ENCODE peak calls at places on chromosomes 2 and 18, in four cellular contexts. S is kidney epithelial cell, V is right lobe of liver, I is IMR-90. O is an unnamed sample.

GRCh38 chr2:9830685-9831410 is 12.4 kb upstream of the TAF1B start:
- DNase-seq in S (no peak), V (no peak), I (no peak), O (no peak)

GRCh38 chr18:34023471-34023870 is 201.2 kb downstream of the NOL4 start:
- DNase-seq in S (peak; percentile 42), V (no peak), I (peak; percentile 4), O (no peak)

GRCh38 chr2:31235504-31235902 is 1.6 kb downstream of the EHD3 start:
- DNase-seq in S (peak; percentile 70), V (peak; percentile 7), I (peak; percentile 92), O (peak; percentile 90)

GRCh38 chr2:18626256-18626668 is 36.9 kb upstream of the NT5C1B start:
- DNase-seq in S (no peak), V (no peak), I (peak; percentile 43), O (peak; percentile 70)

GRCh38 chr2:113126845-113127645 is at the start of gene IL1RN:
- DNase-seq in S (no peak), V (peak; percentile 74), I (no peak), O (no peak)

GRCh38 chr18:57434536-57435494 is at the start of gene ONECUT2:
- DNase-seq in S (peak; percentile 65), V (peak; percentile 99), I (peak; percentile 85), O (peak; percentile 88)

GRCh38 chr2:46334389-46335345 is 37.5 kb downstream of the EPAS1 start:
- DNase-seq in S (peak; percentile 67), V (no peak), I (peak; percentile 98), O (peak; percentile 98)

GRCh38 chr2:231306791-231307440 is 88.6 kb upstream of the B3GNT7 start:
- DNase-seq in S (no peak), V (no peak), I (no peak), O (no peak)

GRCh38 chr2:100327742-100328141 is 5.4 kb upstream of the LONRF2 start:
- DNase-seq in S (no peak), V (no peak), I (no peak), O (no peak)

GRCh38 chr2:20929721-20930120 is 106.8 kb upstream of the LDAH start:
- DNase-seq in S (no peak), V (no peak), I (no peak), O (no peak)

GRCh38 chr2:105405291-105405690 is 6.4 kb upstream of the FHL2 start:
- DNase-seq in S (no peak), V (no peak), I (peak; percentile 77), O (peak; percentile 55)

GRCh38 chr2:210561482-210561881 is 5.1 kb downstream of the CPS1 start:
- DNase-seq in S (no peak), V (peak; percentile 72), I (no peak), O (no peak)

GRCh38 chr2:47862949-47863348 is 43.3 kb downstream of the FBXO11 start:
- DNase-seq in S (no peak), V (no peak), I (no peak), O (no peak)

GRCh38 chr18:58398648-58399398 is 230.1 kb downstream of the ALPK2 start:
- DNase-seq in S (no peak), V (no peak), I (no peak), O (no peak)

GRCh38 chr18:75218064-75218463 is 7.5 kb downstream of the TSHZ1 start:
- DNase-seq in S (no peak), V (no peak), I (no peak), O (no peak)
- H3K4me3 ChIP-seq in S (no peak overlapping the region), V (no peak overlapping the region), I (no peak overlapping the region), O (no peak overlapping the region)

DNA sequence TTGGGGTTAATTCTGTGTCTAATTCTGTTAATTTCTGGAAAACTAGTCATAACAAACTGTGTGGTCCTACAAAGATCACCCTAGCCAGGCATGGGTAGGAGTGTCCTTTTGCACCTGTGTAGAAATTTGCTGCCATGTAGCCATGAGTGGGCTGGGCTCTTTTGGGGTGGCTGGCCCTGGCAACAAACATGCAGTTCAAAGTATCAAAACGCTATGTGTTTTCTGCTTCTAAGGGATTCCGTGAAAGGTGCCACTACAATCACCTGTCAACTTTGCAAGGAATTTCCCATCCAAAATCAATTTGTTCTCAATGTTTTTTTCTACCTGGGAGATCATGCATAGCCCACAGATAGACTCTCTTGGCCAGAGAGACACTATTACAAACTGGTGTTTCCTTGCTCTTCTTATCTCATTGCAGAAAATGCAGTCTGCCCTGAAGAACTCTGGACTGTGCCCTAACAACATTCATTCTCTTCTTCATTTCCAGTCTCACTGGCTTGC is 537.7 kb upstream of the ID2 start:
- DNase-seq in S (no peak), V (peak; percentile 72), I (no peak), O (no peak)
- TF ChIP-seq CTCF in S (no peak), V (no peak), I (no peak), O (no peak)

DNA sequence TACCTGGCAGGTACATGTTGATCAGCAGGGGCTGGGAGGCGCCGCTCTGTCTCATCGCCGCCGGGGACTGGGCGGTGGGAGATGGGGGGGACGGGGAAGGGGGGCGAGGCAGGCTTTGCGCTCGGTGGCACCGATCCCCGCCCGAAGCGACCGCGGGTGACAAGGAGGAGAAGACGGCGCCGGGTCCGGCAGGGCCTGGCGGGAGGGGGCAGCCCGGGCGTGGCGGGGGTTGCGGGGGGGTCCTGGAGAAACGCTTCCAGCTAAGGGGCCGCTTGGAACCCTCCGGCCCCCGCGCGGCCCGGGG is at the start of gene FEV:
- DNase-seq in S (no peak), V (no peak), I (no peak), O (no peak)
- H3K4me3 ChIP-seq in S (no peak within 1 kb of the TSS), V (no peak within 1 kb of the TSS), I (no peak within 1 kb of the TSS), O (no peak within 1 kb of the TSS)

DNA sequence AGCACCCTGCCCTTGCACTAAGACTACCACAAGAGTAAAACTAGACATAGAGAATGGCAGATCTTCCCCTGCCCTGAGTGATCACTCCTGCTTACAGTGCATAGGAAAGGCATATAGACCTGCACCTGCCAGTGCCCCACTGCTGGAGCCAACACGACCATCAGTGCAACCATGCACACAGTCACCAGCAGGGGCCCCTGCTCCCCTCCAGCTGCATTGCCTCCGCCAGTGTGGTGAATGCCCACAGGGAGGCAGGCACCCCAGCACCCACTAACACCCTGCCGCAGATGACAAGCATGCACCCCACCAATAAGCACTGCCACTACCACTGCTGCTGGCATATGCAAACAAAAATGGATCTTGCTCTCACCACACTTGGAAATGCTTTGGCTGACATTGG is 478.8 kb downstream of the ADCYAP1 start:
- DNase-seq in S (no peak), V (no peak), I (no peak), O (no peak)
- TF ChIP-seq CTCF in S (no peak), V (no peak), I (no peak), O (no peak)

DNA sequence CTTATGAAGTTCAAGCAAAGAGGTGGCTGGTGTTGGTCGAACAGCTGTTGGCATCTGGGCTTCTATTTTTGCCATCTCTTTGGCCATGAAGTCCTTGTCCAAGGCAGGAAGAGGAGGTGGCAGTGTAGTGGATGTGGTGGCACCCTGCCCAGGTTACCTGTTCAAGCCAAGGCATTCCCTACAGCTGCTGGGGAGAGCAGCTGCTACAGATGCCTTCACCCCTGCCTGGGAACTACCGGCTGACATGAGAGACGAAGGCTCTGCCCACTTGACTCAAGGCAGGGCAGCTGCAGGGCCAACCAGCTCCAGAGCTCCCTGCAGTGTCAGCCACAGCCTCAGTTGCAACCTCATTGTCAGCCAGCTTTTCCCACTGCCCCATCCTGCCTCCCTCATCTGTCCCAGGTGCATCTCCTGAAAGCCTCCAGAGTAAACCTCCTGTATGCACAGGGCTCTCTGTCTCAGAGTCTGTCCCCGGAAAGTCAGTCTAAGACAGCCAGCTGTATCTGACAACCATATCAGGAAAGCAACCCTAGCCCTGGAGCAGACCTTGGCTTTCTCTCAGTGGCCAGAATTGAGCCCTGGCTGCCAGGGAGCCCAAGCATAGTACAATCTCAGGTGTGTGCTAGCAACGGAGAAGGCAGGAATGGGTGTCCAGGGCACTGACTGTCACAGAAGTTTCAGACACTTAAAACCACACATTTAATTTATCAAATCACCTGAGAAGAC is 115.9 kb downstream of the RPIA start:
- DNase-seq in S (no peak), V (no peak), I (no peak), O (no peak)
- H3K4me3 ChIP-seq in S (no peak overlapping the region), V (no peak overlapping the region), I (no peak overlapping the region), O (no peak overlapping the region)

GRCh38 chr2:71070294-71071025 is 2.0 kb downstream of the NAGK start:
- DNase-seq in S (no peak), V (no peak), I (peak; percentile 37), O (peak; percentile 62)

GRCh38 chr2:71072492-71072891 is 4.0 kb downstream of the NAGK start:
- DNase-seq in S (no peak), V (no peak), I (no peak), O (no peak)

GRCh38 chr2:71069376-71069775 is 928 bp downstream of the NAGK start:
- DNase-seq in S (no peak), V (no peak), I (peak; percentile 56), O (peak; percentile 50)

GRCh38 chr2:71073475-71073874 is 5.0 kb downstream of the NAGK start:
- DNase-seq in S (no peak), V (no peak), I (no peak), O (no peak)

DNA sequence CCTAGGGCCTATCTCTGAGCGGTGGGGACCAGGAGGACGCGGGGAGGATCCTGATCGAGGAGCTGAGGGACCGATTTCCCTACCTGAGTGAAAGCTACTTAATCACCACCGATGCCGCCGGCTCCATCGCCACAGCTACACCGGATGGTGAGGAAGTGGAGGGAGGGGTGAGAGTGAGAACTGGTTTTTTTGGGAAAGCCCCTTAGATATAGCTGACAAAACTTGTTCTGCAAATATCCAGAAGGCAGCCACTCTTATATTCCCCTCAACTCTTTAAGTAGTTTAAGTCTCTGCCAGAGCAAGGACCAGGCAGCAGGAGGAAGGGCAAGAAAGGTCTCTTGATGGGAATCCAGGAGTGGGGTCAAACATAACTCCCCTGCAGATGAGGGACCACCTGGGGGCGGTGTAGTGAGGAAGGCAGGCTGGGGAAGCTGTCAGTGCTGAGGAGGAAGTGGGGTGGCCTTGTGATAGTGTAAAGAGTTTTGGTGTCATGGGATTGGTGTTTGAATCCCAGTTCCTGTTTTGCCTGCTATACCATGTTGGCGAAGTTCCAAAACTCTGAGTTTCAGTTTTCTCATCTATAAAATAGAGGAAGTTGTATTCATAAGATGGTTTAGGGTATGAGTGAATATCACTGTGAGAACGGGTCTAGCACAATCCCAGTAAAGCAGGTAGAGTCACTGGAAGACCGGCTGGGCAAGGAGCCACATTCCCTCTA is 3.4 kb downstream of the NAGK start:
- DNase-seq in S (no peak), V (no peak), I (no peak), O (no peak)
- TF ChIP-seq CTCF in S (no peak), V (no peak), I (no peak), O (no peak)

O was measured in fibroblast of mammary gland.